ENCODE peak calls at places on chromosomes 13 and 19, in four cellular contexts. J is SK-N-SH, O is GM12878, T is K562. L is an unnamed sample.

GRCh38 chr13:104014803-104015645 is 948.8 kb upstream of the SLC10A2 start:
- DNase-seq in J (no peak), O (no peak), T (no peak), L (no peak)

GRCh38 chr19:31670931-31671330 is 321.7 kb upstream of the TSHZ3 start:
- DNase-seq in J (no peak), O (no peak), T (no peak), L (no peak)

GRCh38 chr13:39415003-39415402 is 188.0 kb downstream of the LHFPL6 start:
- DNase-seq in J (no peak), O (no peak), T (no peak), L (no peak)

GRCh38 chr13:43303040-43303729 is 279.8 kb downstream of the DNAJC15 start:
- DNase-seq in J (peak; percentile 79), O (no peak), T (no peak), L (peak; percentile 66)

GRCh38 chr19:2047449-2048103 is 3.5 kb downstream of the MKNK2 start:
- DNase-seq in J (no peak), O (no peak), T (no peak), L (no peak)

GRCh38 chr19:33891773-33892172 is 95.1 kb downstream of the KCTD15 start:
- DNase-seq in J (no peak), O (no peak), T (no peak), L (no peak)

GRCh38 chr13:110517505-110518149 is 43.9 kb downstream of the RAB20 start:
- DNase-seq in J (no peak), O (no peak), T (no peak), L (no peak)

GRCh38 chr19:32227561-32228165 is 117.7 kb upstream of the ZNF507 start:
- DNase-seq in J (no peak), O (no peak), T (no peak), L (peak; percentile 62)

GRCh38 chr19:2185734-2186070 is 22.0 kb downstream of the DOT1L start:
- DNase-seq in J (no peak), O (no peak), T (no peak), L (no peak)

GRCh38 chr19:45730389-45731288 is at the start of gene FBXO46:
- DNase-seq in J (peak; percentile 97), O (peak; percentile 96), T (peak; percentile 96), L (peak; percentile 97)

GRCh38 chr19:28468701-28469459 is 744.1 kb downstream of the UQCRFS1 start:
- DNase-seq in J (no peak), O (no peak), T (no peak), L (peak; percentile 50)

GRCh38 chr19:49425922-49426592 is 869 bp downstream of the GFY start:
- DNase-seq in J (no peak), O (no peak), T (peak; percentile 82), L (peak; percentile 99)

GRCh38 chr13:44306401-44307192 is 67.0 kb upstream of the SERP2 start:
- DNase-seq in J (no peak), O (no peak), T (no peak), L (peak; percentile 38)

GRCh38 chr13:33183431-33184130 is 102.0 kb downstream of the STARD13 start:
- DNase-seq in J (no peak), O (no peak), T (no peak), L (no peak)

GRCh38 chr19:7737215-7737614 is 5.3 kb upstream of the CLEC4G start:
- DNase-seq in J (no peak), O (no peak), T (no peak), L (no peak)

GRCh38 chr19:29881386-29881785 is 60.7 kb upstream of the URI1 start:
- DNase-seq in J (no peak), O (no peak), T (no peak), L (no peak)

GRCh38 chr13:61146158-61146557 is 269.5 kb downstream of the PCDH20 start:
- DNase-seq in J (no peak), O (no peak), T (no peak), L (no peak)

GRCh38 chr13:37357548-37357947 is 241.0 kb downstream of the POSTN start:
- DNase-seq in J (no peak), O (no peak), T (no peak), L (no peak)

GRCh38 chr19:49613374-49613773 is 22.4 kb downstream of the PRR12 start:
- DNase-seq in J (no peak), O (no peak), T (no peak), L (no peak)

GRCh38 chr13:112867301-112867711 is 101.7 kb upstream of the MCF2L start:
- DNase-seq in J (no peak), O (no peak), T (no peak), L (no peak)

GRCh38 chr19:5805465-5806132 is 732 bp downstream of the NRTN start:
- DNase-seq in J (peak; percentile 91), O (no peak), T (peak; percentile 86), L (peak; percentile 95)

GRCh38 chr19:52102163-52102562 is 6.6 kb upstream of the ZNF841 start:
- DNase-seq in J (no peak), O (no peak), T (no peak), L (no peak)

GRCh38 chr13:32150794-32151193 is 119.2 kb downstream of the FRY start:
- DNase-seq in J (no peak), O (no peak), T (no peak), L (no peak)

GRCh38 chr19:50796634-50797428 is 6.6 kb downstream of the ACP4 start:
- DNase-seq in J (no peak), O (no peak), T (no peak), L (no peak)
- TF ChIP-seq USF1 in J (no peak), O (no peak), T (no peak), L (no peak)

GRCh38 chr13:87666826-87667225 is 4.3 kb upstream of the SLITRK5 start:
- DNase-seq in J (no peak), O (no peak), T (no peak), L (no peak)

GRCh38 chr13:87671824-87672603 is 843 bp downstream of the SLITRK5 start:
- DNase-seq in J (peak; percentile 59), O (no peak), T (no peak), L (peak; percentile 65)

GRCh38 chr13:87667686-87668085 is 3.5 kb upstream of the SLITRK5 start:
- DNase-seq in J (no peak), O (no peak), T (no peak), L (no peak)

GRCh38 chr13:87671031-87671823 is at the start of gene SLITRK5:
- DNase-seq in J (peak; percentile 86), O (no peak), T (peak; percentile 4), L (peak; percentile 87)

GRCh38 chr13:87669379-87669978 is 1.7 kb upstream of the SLITRK5 start:
- DNase-seq in J (peak; percentile 27), O (no peak), T (no peak), L (no peak)
- TF ChIP-seq USF1 in J (no peak), O (no peak), T (no peak), L (no peak)

GRCh38 chr13:94176576-94176975 is 302.9 kb downstream of the DCT start:
- DNase-seq in J (no peak), O (no peak), T (no peak), L (no peak)

GRCh38 chr13:94175076-94175475 is 304.4 kb downstream of the DCT start:
- DNase-seq in J (no peak), O (no peak), T (no peak), L (no peak)

GRCh38 chr13:94174009-94174408 is 305.5 kb downstream of the DCT start:
- DNase-seq in J (no peak), O (no peak), T (no peak), L (no peak)

GRCh38 chr13:94178625-94179244 is 300.7 kb downstream of the DCT start:
- DNase-seq in J (no peak), O (no peak), T (no peak), L (no peak)

DNA sequence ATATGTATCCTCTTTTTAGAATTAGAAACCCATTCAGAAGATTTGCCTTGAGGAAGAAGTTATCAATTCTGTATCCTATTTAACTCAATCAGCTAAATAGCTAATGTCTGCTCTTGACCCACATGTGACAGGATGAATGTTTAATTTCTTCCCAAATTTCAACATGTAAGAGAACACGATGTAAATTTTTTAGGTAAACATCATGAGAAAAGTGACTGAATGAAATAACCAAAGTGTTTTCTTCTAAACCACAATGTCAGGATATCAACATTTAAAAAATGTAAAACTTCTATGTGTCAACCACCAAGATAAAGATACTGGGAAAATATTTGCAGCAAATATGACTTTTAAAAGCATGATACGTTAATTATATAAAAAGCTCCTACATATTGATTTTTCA is 302.4 kb downstream of the DCT start:
- DNase-seq in J (no peak), O (no peak), T (no peak), L (no peak)
- TF ChIP-seq USF1 in J (no peak), O (no peak), T (no peak), L (no peak)

DNA sequence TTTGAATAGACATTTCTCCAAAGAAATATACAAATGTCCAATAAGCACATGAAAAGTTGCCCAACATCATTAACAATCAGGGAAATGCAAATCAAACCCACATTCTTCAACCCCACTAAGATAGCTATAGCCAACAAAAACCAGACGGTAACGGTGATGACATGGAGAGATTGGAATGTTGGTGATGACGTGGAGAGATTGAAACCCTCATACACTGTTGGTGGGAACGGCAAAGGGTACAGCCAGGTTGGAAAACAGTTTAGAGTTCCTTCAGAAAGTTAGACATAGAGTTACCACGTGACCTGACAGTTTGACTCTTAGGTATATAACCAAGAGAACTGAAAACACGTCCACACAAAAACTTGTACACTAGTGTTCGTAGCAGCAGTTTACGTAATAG is 48.1 kb downstream of the TNFRSF19 start:
- DNase-seq in J (no peak), O (no peak), T (no peak), L (no peak)
- TF ChIP-seq USF1 in J (peak; percentile 52), O (no peak), T (no peak), L (no peak)

GRCh38 chr13:28505543-28506135 is 10.7 kb upstream of the FLT1 start:
- DNase-seq in J (no peak), O (no peak), T (no peak), L (no peak)
- TF ChIP-seq USF1 in J (no peak), O (no peak), T (no peak), L (no peak)

DNA sequence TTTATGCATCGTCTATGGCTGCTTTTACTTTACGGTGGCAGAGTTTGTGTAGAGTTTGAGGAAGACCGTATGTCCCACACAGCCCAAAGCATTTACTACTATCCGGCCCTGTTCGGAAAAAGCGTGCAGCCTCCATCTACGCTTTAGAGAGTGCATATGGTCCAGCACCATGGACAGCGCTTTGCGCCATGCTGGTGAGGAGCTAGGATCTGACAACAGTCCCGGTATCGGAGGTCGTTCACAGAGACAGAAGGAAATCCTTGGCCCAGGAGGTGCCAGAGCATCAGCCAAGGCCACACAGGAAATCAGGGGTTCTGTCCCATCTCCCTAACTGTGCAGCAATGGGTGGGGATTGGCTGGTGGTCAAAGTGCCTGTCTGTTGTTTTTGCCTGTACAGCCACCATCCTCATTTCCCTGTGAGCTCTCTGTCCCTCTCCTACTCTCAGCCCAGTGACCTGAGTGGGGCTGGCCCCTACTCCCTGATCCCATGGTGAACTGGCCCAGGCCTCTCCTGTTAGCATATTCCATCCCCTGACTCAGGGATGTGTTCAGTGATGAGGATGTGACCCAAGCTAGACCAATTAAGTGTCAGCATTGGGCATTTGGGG is 16.2 kb upstream of the PRODH2 start:
- DNase-seq in J (no peak), O (no peak), T (peak; percentile 67), L (peak; percentile 87)
- TF ChIP-seq USF1 in J (no peak), O (no peak), T (no peak), L (peak; percentile 80)

L was measured in WTC11.